ENCODE peak calls at places on chromosomes 7 and 10, in four cellular contexts. Z is kidney epithelial cell; Q is CD4-positive, alpha-beta T cell; E is HEK293T. G is an unnamed sample.

GRCh38 chr10:36195364-36195763 is 553.3 kb upstream of the FZD8 start:
- DNase-seq in Q (no peak), E (no peak), Z (no peak), G (no peak)

GRCh38 chr10:98472171-98472570 is 25.4 kb upstream of the HPS1 start:
- DNase-seq in Q (no peak), E (peak; percentile 32), Z (no peak), G (no peak)

GRCh38 chr7:143329471-143330170 is 13.7 kb downstream of the CLCN1 start:
- DNase-seq in E (no peak), Q (no peak), Z (no peak), G (no peak)

GRCh38 chr10:43078986-43079273 is 2.1 kb downstream of the RET start:
- DNase-seq in Q (no peak), E (peak; percentile 60), Z (no peak), G (no peak)

GRCh38 chr7:75776295-75776971 is 4.4 kb upstream of the CCL26 start:
- DNase-seq in Z (peak; percentile 18), Q (no peak), E (no peak), G (peak; percentile 77)

GRCh38 chr10:4804505-4804904 is 21.5 kb upstream of the AKR1E2 start:
- DNase-seq in E (no peak), Z (no peak), Q (no peak), G (no peak)

GRCh38 chr10:79904671-79905321 is 44.1 kb downstream of the SFTPD start:
- DNase-seq in E (peak; percentile 60), Z (no peak), Q (peak; percentile 26), G (no peak)

GRCh38 chr10:14383266-14383665 is 52.5 kb upstream of the FRMD4A start:
- DNase-seq in E (no peak), Q (no peak), Z (no peak), G (no peak)

GRCh38 chr10:47063858-47064257 is 152.6 kb downstream of the PTPN20 start:
- DNase-seq in Q (no peak), Z (no peak), E (no peak), G (no peak)

GRCh38 chr7:85275204-85275603 is 88.3 kb upstream of the SEMA3D start:
- DNase-seq in Q (no peak), E (no peak), Z (no peak), G (no peak)

GRCh38 chr10:118712080-118712479 is 42.7 kb downstream of the CACUL1 start:
- DNase-seq in Z (no peak), Q (no peak), E (no peak), G (no peak)

GRCh38 chr10:7121154-7121797 is 289.6 kb downstream of the SFMBT2 start:
- DNase-seq in E (peak; percentile 75), Z (no peak), Q (peak; percentile 55), G (no peak)

GRCh38 chr10:32070645-32071044 is 14.4 kb upstream of the KIF5B start:
- DNase-seq in Z (no peak), Q (no peak), E (no peak), G (no peak)

GRCh38 chr10:77520290-77520689 is 117.3 kb downstream of the KCNMA1 start:
- DNase-seq in E (no peak), Z (no peak), Q (no peak), G (no peak)

GRCh38 chr10:53918755-53919154 is 882.3 kb downstream of the PCDH15 start:
- DNase-seq in Z (no peak), Q (no peak), E (no peak), G (no peak)

GRCh38 chr7:73811760-73812168 is 19.0 kb upstream of the CLDN4 start:
- DNase-seq in Z (no peak), Q (peak; percentile 29), E (peak; percentile 82), G (peak; percentile 6)

GRCh38 chr10:5933909-5934546 is 43.3 kb downstream of the IL15RA start:
- DNase-seq in E (no peak), Q (no peak), Z (no peak), G (no peak)

GRCh38 chr7:92641921-92642511 is 51.8 kb upstream of the FAM133B start:
- DNase-seq in Z (peak; percentile 84), Q (no peak), E (no peak), G (peak; percentile 63)

G was measured in non-pigmented ciliary epithelial cell.